ENCODE peak calls at places on chromosomes 3 and 15, in nine cellular contexts. Q is lung microvascular endothelial cell; Z is mesothelial cell of epicardium; X is stimulated activated CD4-positive, alpha-beta T cell treated with anti-CD3 and anti-CD28 coated beads, Interleukin-15, amount 100 ng/mL, for 24 hours; T is AML-193; N is amniotic stem cell; C is progenitor cell of endocrine pancreas; L is foreskin fibroblast; U is spleen. Y is an unnamed sample.

GRCh38 chr3:179289295-179289694 is 33.5 kb upstream of the ZNF639 start:
- DNase-seq in Q (no peak), Z (no peak), X (no peak), T (no peak), N (no peak), C (no peak), L (no peak), U (no peak), Y (no peak)

GRCh38 chr3:197501496-197501878 is 54.3 kb downstream of the BDH1 start:
- DNase-seq in Q (peak; percentile 51), Z (no peak), X (no peak), T (no peak), N (no peak), C (no peak), L (no peak), U (no peak), Y (no peak)

GRCh38 chr3:156017636-156018035 is 102.7 kb upstream of the KCNAB1 start:
- DNase-seq in Q (no peak), Z (no peak), X (no peak), T (no peak), N (no peak), C (no peak), L (no peak), U (no peak), Y (no peak)

GRCh38 chr3:19702416-19703078 is 231.5 kb downstream of the EFHB start:
- DNase-seq in Q (no peak), Z (no peak), X (peak; percentile 2), T (no peak), N (no peak), C (no peak), L (no peak), U (no peak), Y (no peak)

GRCh38 chr15:28114114-28114455 is 15.0 kb upstream of the OCA2 start:
- DNase-seq in Q (no peak), Z (no peak), X (no peak), T (no peak), N (no peak), C (no peak), L (no peak), U (no peak), Y (no peak)

GRCh38 chr3:114632757-114633424 is 339.1 kb downstream of the TIGIT start:
- DNase-seq in Q (no peak), Z (no peak), X (peak; percentile 52), T (no peak), N (no peak), C (no peak), L (no peak), U (no peak), Y (no peak)

GRCh38 chr15:69080203-69080957 is 65.9 kb downstream of the NOX5 start:
- DNase-seq in Q (peak; percentile 62), Z (no peak), X (no peak), T (no peak), N (no peak), C (no peak), L (no peak), U (no peak), Y (peak; percentile 58)

GRCh38 chr3:45904931-45905330 is 18.6 kb downstream of the CCR9 start:
- DNase-seq in Q (no peak), Z (no peak), X (no peak), T (no peak), N (no peak), C (no peak), L (no peak), U (peak; percentile 47), Y (no peak)

GRCh38 chr15:80323285-80323684 is 71.3 kb upstream of the CTXND1 start:
- DNase-seq in Q (no peak), Z (no peak), X (no peak), T (no peak), N (no peak), C (no peak), L (no peak), U (no peak), Y (no peak)

GRCh38 chr15:98263787-98264186 is 303.3 kb downstream of the ARRDC4 start:
- DNase-seq in Q (no peak), Z (no peak), X (no peak), T (no peak), N (no peak), C (no peak), L (no peak), U (no peak), Y (no peak)

Y was measured in PC-9.